ENCODE peak calls at places on chromosomes 3 and 15, in seven cellular contexts. Y is K562, C is GM23248, W is Peyer's patch, S is foreskin keratinocyte, U is brain microvascular endothelial cell, K is hepatocyte. M is an unnamed sample.

GRCh38 chr3:172203522-172204258 is 164.3 kb downstream of the FNDC3B start:
- DNase-seq in C (peak), U (no peak), W (no peak), S (no peak), Y (no peak), K (peak), M (no peak)

GRCh38 chr3:32569540-32570425 is 875 bp downstream of the DYNC1LI1 start:
- DNase-seq in C (peak), S (peak), U (peak), Y (peak), K (peak), W (peak), M (peak)

GRCh38 chr3:149581248-149581647 is 76.6 kb downstream of the WWTR1 start:
- DNase-seq in S (peak), W (no peak), U (no peak), C (peak), K (no peak), Y (no peak), M (no peak)

GRCh38 chr15:29887719-29888118 is 65.5 kb upstream of the TJP1 start:
- DNase-seq in C (peak), Y (no peak), S (no peak), W (no peak), K (no peak), U (no peak), M (no peak)

GRCh38 chr3:99866167-99866810 is 48.6 kb downstream of the CMSS1 start:
- DNase-seq in C (peak), K (no peak), Y (no peak), S (no peak), W (no peak), U (peak), M (no peak)

GRCh38 chr15:87667643-87668042 is 588.9 kb downstream of the NTRK3 start:
- DNase-seq in U (no peak), S (peak), K (no peak), C (no peak), Y (no peak), W (no peak), M (no peak)

GRCh38 chr3:195060217-195060481 is 210.8 kb downstream of the XXYLT1 start:
- DNase-seq in K (no peak), Y (no peak), W (no peak), C (no peak), U (no peak), S (no peak), M (no peak)

GRCh38 chr15:79136434-79137046 is 46.0 kb upstream of the RASGRF1 start:
- DNase-seq in C (no peak), S (no peak), U (no peak), Y (no peak), K (no peak), W (no peak), M (no peak)

GRCh38 chr15:84747423-84748273 is 744 bp upstream of the ZNF592 start:
- DNase-seq in Y (no peak), S (peak), W (peak), C (peak), K (peak), U (peak), M (peak)

GRCh38 chr3:56885461-56885860 is 83.7 kb upstream of the ARHGEF3 start:
- DNase-seq in Y (no peak), K (no peak), C (no peak), W (no peak), U (no peak), S (no peak), M (no peak)

GRCh38 chr3:130772124-130772523 is 25.5 kb upstream of the PIK3R4 start:
- DNase-seq in C (no peak), K (no peak), W (no peak), S (no peak), U (no peak), Y (peak), M (no peak)

GRCh38 chr3:100277255-100277800 is 16.5 kb downstream of the TBC1D23 start:
- DNase-seq in W (no peak), K (no peak), S (no peak), Y (no peak), U (no peak), C (no peak), M (no peak)

GRCh38 chr15:59158701-59159034 is 48.0 kb upstream of the LDHAL6B start:
- DNase-seq in W (no peak), U (no peak), Y (no peak), C (no peak), S (no peak), K (no peak), M (no peak)

GRCh38 chr3:4466783-4467521 is at the start of gene SUMF1:
- DNase-seq in Y (peak), K (peak), C (peak), U (peak), S (peak), W (peak), M (peak)

GRCh38 chr3:109113361-109113760 is 4.6 kb downstream of the MORC1 start:
- DNase-seq in S (no peak), K (no peak), W (no peak), U (no peak), Y (no peak), C (no peak), M (no peak)

GRCh38 chr3:8576841-8577553 is 67.6 kb downstream of the SSUH2 start:
- DNase-seq in Y (no peak), S (no peak), U (peak), K (no peak), W (no peak), C (peak), M (no peak)

GRCh38 chr15:37134699-37135131 is 34.4 kb upstream of the MEIS2 start:
- DNase-seq in W (no peak), S (no peak), Y (peak), K (peak), C (peak), U (peak), M (no peak)

GRCh38 chr15:100438570-100438969 is 90.2 kb downstream of the CERS3 start:
- DNase-seq in U (peak), C (peak), S (peak), W (peak), K (peak), Y (no peak), M (peak)

GRCh38 chr3:109132801-109133473 is 3.6 kb upstream of the C3orf85 start:
- DNase-seq in K (peak), C (peak), W (peak), U (no peak), S (peak), Y (no peak), M (no peak)

GRCh38 chr15:90203922-90204321 is 2.8 kb downstream of the SEMA4B start:
- DNase-seq in W (no peak), C (no peak), S (no peak), Y (no peak), K (no peak), U (no peak), M (no peak)
- H3K27ac ChIP-seq in W (no peak), C (no peak), S (no peak), Y (no peak), K (no peak), U (no peak), M (no peak)

DNA sequence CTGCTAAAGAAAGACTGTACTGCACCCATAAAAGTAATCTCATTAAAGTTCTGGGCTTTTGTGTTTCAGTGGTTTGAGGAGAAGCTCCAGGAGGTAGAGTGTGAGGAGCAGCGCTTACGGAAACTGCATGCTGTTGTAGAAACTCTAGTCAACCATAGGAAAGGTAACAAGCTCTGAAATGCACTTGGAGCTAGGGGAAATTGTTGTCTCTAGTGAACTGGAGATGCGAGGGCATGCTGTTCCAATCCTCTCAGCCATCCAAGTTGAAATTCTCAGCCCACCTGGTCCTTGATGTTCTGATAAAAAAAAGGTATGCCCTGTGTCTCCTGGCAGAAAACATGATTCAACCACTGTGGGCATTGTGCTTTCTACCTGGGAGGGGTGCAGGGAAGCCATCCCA is 21.4 kb upstream of the SNX22 start:
- DNase-seq in U (no peak), W (no peak), S (no peak), K (no peak), C (no peak), Y (no peak), M (no peak)
- H3K27ac ChIP-seq in U (no peak), W (no peak), S (no peak), K (no peak), C (no peak), Y (no peak), M (no peak)

DNA sequence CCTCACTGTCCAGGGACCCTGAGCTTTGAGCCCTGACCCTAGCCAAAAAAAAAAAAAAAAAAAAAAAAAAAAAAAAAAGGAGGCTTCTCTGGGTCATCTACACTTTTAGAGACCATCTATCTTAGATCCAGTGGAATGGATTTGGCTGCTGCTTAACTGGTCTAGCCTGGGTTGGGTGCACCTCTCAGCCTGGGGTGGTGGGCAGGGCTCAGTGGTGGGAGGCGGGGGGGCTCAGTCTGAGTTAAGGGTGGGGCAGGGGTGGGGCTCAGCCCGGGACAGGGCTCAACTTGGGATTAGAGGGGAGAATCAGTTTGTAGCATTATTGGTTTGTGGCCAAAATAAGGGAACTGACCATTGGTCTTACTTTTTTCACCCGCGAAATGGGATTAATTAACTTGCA is 139.2 kb downstream of the TPRA1 start:
- DNase-seq in K (no peak), U (no peak), S (no peak), W (peak), Y (no peak), C (no peak), M (no peak)
- H3K27ac ChIP-seq in K (no peak), U (no peak), S (no peak), W (no peak), Y (no peak), C (no peak), M (no peak)

GRCh38 chr3:113148307-113148703 is 63.1 kb upstream of the BOC start:
- DNase-seq in C (no peak), W (no peak), Y (no peak), S (peak), U (no peak), K (peak), M (no peak)
- H3K27ac ChIP-seq in C (no peak), W (no peak), Y (no peak), S (no peak), U (no peak), K (peak), M (no peak)

GRCh38 chr3:113264741-113265140 is 53.4 kb downstream of the BOC start:
- DNase-seq in K (no peak), W (no peak), U (no peak), Y (no peak), S (no peak), C (no peak), M (no peak)
- H3K27ac ChIP-seq in K (peak), W (no peak), U (no peak), Y (no peak), S (no peak), C (no peak), M (no peak)

GRCh38 chr3:155745795-155746550 is 1.1 kb upstream of the PLCH1 start:
- DNase-seq in Y (peak), U (no peak), C (peak), W (peak), S (peak), K (peak), M (no peak)

GRCh38 chr3:155744626-155745324 is at the start of gene PLCH1:
- DNase-seq in C (peak), W (peak), S (peak), K (peak), Y (peak), U (peak), M (peak)

GRCh38 chr3:155743616-155744015 is 1.3 kb downstream of the PLCH1 start:
- DNase-seq in S (no peak), U (no peak), W (no peak), C (peak), K (no peak), Y (no peak), M (peak)

GRCh38 chr3:155742339-155742980 is 2.4 kb downstream of the PLCH1 start:
- DNase-seq in C (no peak), U (no peak), K (no peak), W (no peak), Y (no peak), S (no peak), M (no peak)

DNA sequence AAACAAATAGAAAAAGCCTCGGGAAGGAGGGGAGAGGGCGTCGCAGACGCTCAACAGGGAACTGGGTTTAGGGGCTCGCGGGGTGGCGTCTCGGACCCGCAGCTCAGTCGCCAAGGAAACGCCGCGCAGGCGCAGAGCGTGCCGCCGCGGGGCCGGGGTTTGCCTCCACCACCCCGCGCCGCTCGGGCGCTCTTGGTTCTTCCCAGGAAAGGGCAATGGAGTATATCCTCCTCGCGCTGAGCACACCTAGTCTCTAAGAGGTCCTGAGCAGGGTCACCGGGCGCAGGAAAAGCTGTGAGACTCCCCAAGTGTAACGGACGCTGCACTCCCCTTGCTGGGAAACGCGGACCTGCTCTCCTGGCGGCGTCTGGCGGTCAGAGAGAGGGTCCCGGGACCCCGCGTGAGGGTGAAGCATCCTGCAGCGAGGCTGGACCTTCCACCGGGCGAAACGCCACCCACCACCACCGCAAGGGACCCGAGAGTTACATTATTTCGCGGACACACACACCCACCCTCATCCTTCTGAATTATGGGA is 713 bp downstream of the PLCH1 start:
- DNase-seq in C (peak), W (peak), Y (peak), U (no peak), K (peak), S (peak), M (peak)
- H3K27ac ChIP-seq in C (no peak), W (peak), Y (no peak), U (no peak), K (peak), S (no peak), M (peak)

GRCh38 chr3:101940521-101940992 is 91.2 kb downstream of the NFKBIZ start:
- DNase-seq in S (peak), C (peak), Y (no peak), K (peak), U (peak), W (peak), M (peak)

GRCh38 chr3:101942356-101942755 is 93.0 kb downstream of the NFKBIZ start:
- DNase-seq in W (no peak), Y (no peak), S (no peak), C (peak), K (no peak), U (no peak), M (no peak)

GRCh38 chr3:101939391-101939790 is 90.1 kb downstream of the NFKBIZ start:
- DNase-seq in W (no peak), C (no peak), S (no peak), U (no peak), K (no peak), Y (no peak), M (no peak)

GRCh38 chr3:101943028-101943427 is 93.7 kb downstream of the NFKBIZ start:
- DNase-seq in U (no peak), W (no peak), S (no peak), C (no peak), K (no peak), Y (no peak), M (no peak)

DNA sequence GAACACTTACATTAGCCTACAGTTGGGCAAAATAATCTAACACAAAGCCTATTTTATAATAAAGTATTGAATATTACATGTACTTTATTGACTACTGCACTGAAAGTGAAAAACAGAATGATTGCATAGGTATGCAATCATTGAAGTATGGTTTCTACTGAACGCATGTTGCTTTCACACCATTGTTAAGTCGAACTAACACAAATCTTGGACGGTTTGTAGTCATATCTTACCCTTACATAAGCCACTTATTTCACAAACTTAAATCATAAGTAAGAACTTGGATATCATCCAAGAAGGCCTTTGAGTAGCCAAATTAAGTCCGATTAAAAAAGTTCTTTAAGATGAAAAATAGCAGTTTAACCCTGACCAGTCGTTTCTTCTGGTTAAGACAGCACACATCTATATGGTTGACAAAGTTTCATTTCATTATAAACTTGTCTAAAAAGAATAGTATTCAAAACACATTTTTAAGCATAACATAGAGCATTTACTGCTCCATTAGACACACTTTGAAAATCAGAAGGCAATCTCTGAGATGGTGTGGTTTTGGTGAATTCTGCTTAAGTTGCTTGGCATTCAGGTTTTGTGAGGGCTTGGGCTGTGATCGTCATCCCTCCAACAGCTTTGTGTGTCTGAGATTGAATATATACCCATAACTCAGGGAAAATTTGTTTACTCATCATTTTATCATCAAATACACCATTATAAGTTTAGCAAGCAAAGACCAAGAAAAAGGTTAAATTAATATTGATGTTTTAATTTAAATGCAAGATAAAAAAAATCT is 92.1 kb downstream of the NFKBIZ start:
- DNase-seq in K (no peak), Y (no peak), W (no peak), C (peak), U (no peak), S (no peak), M (no peak)
- H3K27ac ChIP-seq in K (peak), Y (no peak), W (no peak), C (peak), U (peak), S (peak), M (no peak)

GRCh38 chr15:43776718-43777292 is at the start of gene ELL3:
- DNase-seq in U (peak), K (peak), W (peak), C (peak), S (peak), Y (peak), M (peak)

GRCh38 chr15:43779016-43779415 is 2.2 kb upstream of the ELL3 start:
- DNase-seq in S (no peak), K (no peak), U (no peak), C (no peak), Y (no peak), W (no peak), M (no peak)

GRCh38 chr15:43775411-43775965 is 1.3 kb downstream of the ELL3 start:
- DNase-seq in C (peak), K (peak), S (peak), W (peak), U (peak), Y (no peak), M (no peak)

GRCh38 chr15:43776101-43776717 is 557 bp downstream of the ELL3 start:
- DNase-seq in C (no peak), K (peak), Y (no peak), U (no peak), W (peak), S (peak), M (no peak)

DNA sequence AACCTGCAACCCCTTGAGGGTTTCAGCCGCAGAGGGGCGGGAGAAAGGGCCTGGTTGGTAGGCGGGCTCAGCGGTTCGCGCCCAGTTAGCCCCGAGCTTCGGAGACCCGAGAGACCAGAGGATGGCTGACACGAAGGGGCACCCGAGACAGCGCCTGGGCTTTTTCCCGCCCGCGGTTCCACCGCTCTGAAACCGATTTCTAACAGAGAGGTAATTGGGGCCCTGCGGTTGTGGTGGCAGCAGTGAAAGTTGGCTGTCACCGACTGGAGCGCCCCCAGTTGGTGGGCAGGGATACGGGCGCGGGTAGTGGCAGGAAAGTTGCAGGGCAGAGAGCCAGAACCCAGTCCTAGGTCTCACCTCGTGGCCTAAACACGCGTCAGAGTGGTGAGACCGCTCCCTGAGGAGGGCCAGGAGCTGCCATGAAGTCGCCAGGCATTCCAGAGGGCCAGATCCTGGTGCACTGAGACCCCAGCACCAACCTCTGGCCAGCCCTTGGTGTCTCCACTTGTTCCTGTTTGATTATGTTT is 590 bp upstream of the ELL3 start:
- DNase-seq in K (peak), U (peak), S (no peak), W (peak), C (peak), Y (no peak), M (peak)
- H3K27ac ChIP-seq in K (peak), U (no peak), S (peak), W (peak), C (peak), Y (peak), M (peak)